ENCODE peak calls at places on chromosomes 2 and 18, in four cellular contexts. B, G, H and Z are unnamed samples.

GRCh38 chr2:208595386-208596275 is 189.0 kb downstream of the PTH2R start:
- DNase-seq in B (no peak), G (no peak), H (no peak), Z (no peak)

GRCh38 chr2:200405599-200406298 is 99.3 kb downstream of the SPATS2L start:
- DNase-seq in B (peak; percentile 95), G (no peak), H (no peak), Z (peak; percentile 47)

GRCh38 chr2:207107551-207107950 is 58.2 kb downstream of the KLF7 start:
- DNase-seq in B (no peak), G (no peak), H (no peak), Z (no peak)

GRCh38 chr2:9797681-9798556 is 45.4 kb upstream of the TAF1B start:
- DNase-seq in B (no peak), G (no peak), H (no peak), Z (no peak)

GRCh38 chr18:47172476-47172875 is 3.7 kb downstream of the IER3IP1 start:
- DNase-seq in B (no peak), G (no peak), H (no peak), Z (no peak)

GRCh38 chr18:9870431-9871023 is 15.2 kb upstream of the TXNDC2 start:
- DNase-seq in B (no peak), G (no peak), H (no peak), Z (no peak)

GRCh38 chr2:118816669-118817068 is 30.8 kb downstream of the EN1 start:
- DNase-seq in B (no peak), G (no peak), H (no peak), Z (no peak)

GRCh38 chr2:57373530-57373929 is 673.1 kb upstream of the VRK2 start:
- DNase-seq in B (peak; percentile 70), G (no peak), H (no peak), Z (no peak)

GRCh38 chr2:111175615-111176014 is 54.9 kb downstream of the BCL2L11 start:
- DNase-seq in B (no peak), G (no peak), H (no peak), Z (no peak)

GRCh38 chr2:88032070-88032702 is 15.8 kb upstream of the RNU2-63P start:
- DNase-seq in B (no peak), G (no peak), H (no peak), Z (no peak)

GRCh38 chr2:104250635-104251034 is 603.3 kb upstream of the POU3F3 start:
- DNase-seq in B (no peak), G (no peak), H (no peak), Z (no peak)

GRCh38 chr2:14776216-14776615 is 143.7 kb downstream of the LRATD1 start:
- DNase-seq in B (no peak), G (no peak), H (no peak), Z (no peak)

GRCh38 chr2:200614249-200614648 is 28.4 kb downstream of the AOX1 start:
- DNase-seq in B (no peak), G (no peak), H (no peak), Z (no peak)

GRCh38 chr18:9712606-9713005 is 4.5 kb downstream of the RAB31 start:
- DNase-seq in B (no peak), G (no peak), H (no peak), Z (no peak)

GRCh38 chr18:77360315-77361186 is 110.9 kb downstream of the GALR1 start:
- DNase-seq in B (no peak), G (no peak), H (peak; percentile 56), Z (no peak)

GRCh38 chr18:35456181-35456850 is 41.4 kb downstream of the INO80C start:
- DNase-seq in B (peak; percentile 52), G (no peak), H (no peak), Z (no peak)

GRCh38 chr2:42342061-42342794 is 18.8 kb downstream of the COX7A2L start:
- DNase-seq in B (peak; percentile 89), G (no peak), H (no peak), Z (peak; percentile 51)

GRCh38 chr2:99404800-99405669 is 67.8 kb downstream of the EIF5B start:
- DNase-seq in B (no peak), G (no peak), H (no peak), Z (no peak)

GRCh38 chr2:179107179-179107541 is 57.2 kb upstream of the CCDC141 start:
- DNase-seq in B (no peak), G (no peak), H (no peak), Z (no peak)

GRCh38 chr2:16060125-16060935 is 120.0 kb downstream of the MYCN start:
- DNase-seq in B (no peak), G (no peak), H (no peak), Z (no peak)

GRCh38 chr2:226742346-226742745 is 57.3 kb downstream of the IRS1 start:
- DNase-seq in B (peak; percentile 40), G (peak; percentile 42), H (peak; percentile 28), Z (no peak)

GRCh38 chr2:155418753-155419152 is 720.3 kb downstream of the KCNJ3 start:
- DNase-seq in B (no peak), G (no peak), H (no peak), Z (no peak)

GRCh38 chr2:74884866-74885265 is 50.9 kb downstream of the HK2 start:
- DNase-seq in B (no peak), G (no peak), H (no peak), Z (no peak)

GRCh38 chr2:154375625-154376020 is 322.9 kb upstream of the KCNJ3 start:
- DNase-seq in B (peak; percentile 20), G (no peak), H (peak; percentile 70), Z (no peak)

GRCh38 chr2:96065381-96065930 is 30.7 kb upstream of the GPAT2 start:
- DNase-seq in B (no peak), G (no peak), H (no peak), Z (no peak)

GRCh38 chr2:224584768-224585204 is 377 bp downstream of the CUL3 start:
- DNase-seq in B (no peak), G (peak; percentile 49), H (peak; percentile 70), Z (no peak)

GRCh38 chr2:26008851-26009566 is 24.9 kb upstream of the RAB10 start:
- DNase-seq in B (peak; percentile 32), G (peak; percentile 73), H (no peak), Z (peak; percentile 30)

GRCh38 chr2:237304763-237305514 is 109.0 kb downstream of the COL6A3 start:
- DNase-seq in B (peak; percentile 93), G (no peak), H (no peak), Z (no peak)

GRCh38 chr18:78620326-78620725 is 359.3 kb upstream of the SALL3 start:
- DNase-seq in B (no peak), G (no peak), H (no peak), Z (no peak)

GRCh38 chr2:1638281-1638860 is 105.9 kb downstream of the PXDN start:
- DNase-seq in B (peak; percentile 36), G (no peak), H (no peak), Z (no peak)

GRCh38 chr2:74834806-74835755 is 1.2 kb downstream of the HK2 start:
- DNase-seq in B (no peak), G (peak; percentile 60), H (peak; percentile 95), Z (no peak)

GRCh38 chr2:7191927-7192326 is 274.7 kb downstream of the RNF144A start:
- DNase-seq in B (peak; percentile 99), G (no peak), H (no peak), Z (peak; percentile 65)

GRCh38 chr2:1476617-1477195 is 63.4 kb downstream of the TPO start:
- DNase-seq in B (no peak), G (no peak), H (no peak), Z (no peak)

GRCh38 chr2:205682239-205683021 is at the start of gene NRP2:
- DNase-seq in B (peak; percentile 83), G (peak; percentile 84), H (peak; percentile 97), Z (peak; percentile 63)

GRCh38 chr2:205683991-205684390 is 1.7 kb downstream of the NRP2 start:
- DNase-seq in B (no peak), G (no peak), H (no peak), Z (no peak)

GRCh38 chr2:205681836-205682238 is 464 bp upstream of the NRP2 start:
- DNase-seq in B (no peak), G (no peak), H (peak; percentile 73), Z (no peak)

GRCh38 chr2:205684871-205685313 is 2.6 kb downstream of the NRP2 start:
- DNase-seq in B (peak; percentile 48), G (no peak), H (peak; percentile 52), Z (no peak)

GRCh38 chr2:205683179-205683978 is 1.1 kb downstream of the NRP2 start:
- DNase-seq in B (peak; percentile 61), G (no peak), H (no peak), Z (no peak)
- H3K4me3 ChIP-seq in B (peak overlapping the region; percentile 80), G (peak overlapping the region; percentile 76), H (peak overlapping the region; percentile 65), Z (peak overlapping the region; percentile 70)

DNA sequence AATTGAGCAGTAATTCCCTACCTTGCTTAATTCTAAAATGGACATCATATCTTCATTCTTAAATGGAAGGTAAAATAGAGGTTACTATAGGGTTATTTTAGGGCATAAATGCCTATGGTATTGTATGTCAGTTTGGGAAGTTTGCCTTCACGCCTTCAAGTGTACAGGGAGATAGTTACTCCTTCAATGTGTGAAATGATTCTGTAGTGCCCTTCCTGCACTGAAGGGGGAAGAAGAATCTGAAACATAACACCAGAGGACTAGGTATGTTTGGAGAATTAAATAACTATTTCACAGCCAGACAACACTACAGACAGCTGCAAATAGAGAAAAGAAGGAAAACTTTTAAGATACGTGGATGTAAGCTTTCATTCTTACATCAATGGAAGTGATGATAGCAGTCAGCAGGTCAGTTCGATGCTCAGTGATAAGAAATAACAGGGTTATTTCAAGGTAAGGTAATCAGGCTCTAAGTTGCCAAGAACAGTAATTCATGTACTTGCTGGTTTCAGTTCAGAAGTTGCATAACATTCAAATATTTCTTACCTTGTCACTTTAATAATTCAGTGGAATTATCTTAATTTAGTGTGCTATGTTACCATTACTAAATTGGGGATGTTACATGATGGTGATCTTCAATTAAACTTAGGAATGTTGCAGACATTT is 4.0 kb downstream of the PKP4 start:
- DNase-seq in B (no peak), G (no peak), H (no peak), Z (no peak)
- TF ChIP-seq CTCF in B (no peak), G (no peak), H (no peak), Z (peak; percentile 21)

DNA sequence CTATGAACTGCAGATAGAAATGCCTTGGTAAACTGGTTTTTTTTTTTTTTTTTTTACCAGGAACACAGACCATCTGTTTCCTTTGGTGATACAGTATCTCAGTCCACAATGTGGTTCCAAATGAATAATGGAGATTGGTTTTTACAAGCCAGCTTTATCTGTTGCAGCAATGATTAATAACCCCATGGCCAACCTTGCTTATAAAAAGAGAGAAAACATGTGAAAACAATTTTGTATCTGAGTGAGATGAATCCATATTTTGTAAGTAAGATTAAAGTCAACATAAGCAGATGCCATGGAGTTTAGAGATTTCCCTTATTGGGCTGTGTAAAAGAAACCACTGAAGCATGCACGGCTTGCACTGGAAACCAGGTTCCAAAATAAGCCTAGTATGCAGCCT is 108.6 kb upstream of the CNTNAP5 start:
- DNase-seq in B (no peak), G (no peak), H (no peak), Z (no peak)
- H3K9me3 ChIP-seq in B (peaks cover 3% of the 10 kb centered on the region), G (no peaks in the 10 kb centered on the region), H (no peaks in the 10 kb centered on the region), Z (peaks cover 20% of the 10 kb centered on the region)

GRCh38 chr2:71476495-71476894 is 23.1 kb downstream of the DYSF start:
- DNase-seq in B (no peak), G (no peak), H (no peak), Z (no peak)

GRCh38 chr2:71474744-71475421 is 21.5 kb downstream of the DYSF start:
- DNase-seq in B (no peak), G (no peak), H (no peak), Z (no peak)

GRCh38 chr2:71479261-71479660 is 25.9 kb downstream of the DYSF start:
- DNase-seq in B (no peak), G (no peak), H (no peak), Z (no peak)

GRCh38 chr2:71478806-71479205 is 25.4 kb downstream of the DYSF start:
- DNase-seq in B (no peak), G (no peak), H (no peak), Z (no peak)

GRCh38 chr2:71477231-71477681 is 23.9 kb downstream of the DYSF start:
- DNase-seq in B (no peak), G (no peak), H (no peak), Z (no peak)
- H3K4me3 ChIP-seq in B (no peak overlapping the region), G (no peak overlapping the region), H (no peak overlapping the region), Z (no peak overlapping the region)